ENCODE peak calls at places on chromosomes 4 and X, in five cellular contexts. One of them, this sample, is unnamed.
A peak's percentile ranks its signal among the peaks of the same experiment; 100 is the strongest.

GRCh38 chrX:27391601-27392000 is 71.5 kb downstream of the PPP4R3C start:
- DNase-seq in breast epithelium: no peak
- DNase-seq in suprapubic skin: no peak
- DNase-seq in tibial nerve: no peak
- DNase-seq in IMR-90: no peak
- DNase-seq in this sample: no peak

GRCh38 chr4:66023061-66023460 is 352.8 kb upstream of the EPHA5 start:
- DNase-seq in IMR-90: no peak
- DNase-seq in suprapubic skin: no peak
- DNase-seq in breast epithelium: no peak
- DNase-seq in tibial nerve: no peak
- DNase-seq in this sample: no peak

GRCh38 chr4:1312821-1313640 is 23.3 kb downstream of the MAEA start:
- DNase-seq in breast epithelium: no peak
- DNase-seq in suprapubic skin: no peak
- DNase-seq in tibial nerve: no peak
- DNase-seq in IMR-90: no peak
- DNase-seq in this sample: no peak

GRCh38 chr4:93828332-93828829 is at the start of gene ATOH1:
- DNase-seq in suprapubic skin: no peak
- DNase-seq in breast epithelium: no peak
- DNase-seq in tibial nerve: no peak
- DNase-seq in IMR-90: no peak
- DNase-seq in this sample: no peak

GRCh38 chr4:61173799-61174198 is 26.3 kb upstream of the ADGRL3 start:
- DNase-seq in tibial nerve: no peak
- DNase-seq in suprapubic skin: no peak
- DNase-seq in breast epithelium: no peak
- DNase-seq in IMR-90: peak; percentile 1
- DNase-seq in this sample: no peak

GRCh38 chrX:23699636-23700194 is 32.4 kb downstream of the PRDX4 start:
- DNase-seq in IMR-90: peak; percentile 14
- DNase-seq in breast epithelium: no peak
- DNase-seq in tibial nerve: no peak
- DNase-seq in suprapubic skin: no peak
- DNase-seq in this sample: no peak

GRCh38 chr4:36651253-36651652 is 369.8 kb downstream of the DTHD1 start:
- DNase-seq in tibial nerve: no peak
- DNase-seq in IMR-90: no peak
- DNase-seq in breast epithelium: no peak
- DNase-seq in suprapubic skin: no peak
- DNase-seq in this sample: no peak

GRCh38 chr4:101326586-101326985 is 20.7 kb downstream of the PPP3CA start:
- DNase-seq in breast epithelium: no peak
- DNase-seq in tibial nerve: no peak
- DNase-seq in IMR-90: peak; percentile 17
- DNase-seq in suprapubic skin: no peak
- DNase-seq in this sample: no peak

GRCh38 chr4:170687751-170688150 is 598.0 kb upstream of the AADAT start:
- DNase-seq in breast epithelium: no peak
- DNase-seq in suprapubic skin: no peak
- DNase-seq in IMR-90: no peak
- DNase-seq in tibial nerve: no peak
- DNase-seq in this sample: no peak

GRCh38 chr4:16192631-16193483 is 33.4 kb downstream of the TAPT1 start:
- DNase-seq in tibial nerve: no peak
- DNase-seq in suprapubic skin: no peak
- DNase-seq in IMR-90: no peak
- DNase-seq in breast epithelium: no peak
- DNase-seq in this sample: no peak

GRCh38 chr4:185471235-185472062 is at the start of gene CCDC110:
- DNase-seq in suprapubic skin: peak; percentile 98
- DNase-seq in IMR-90: peak; percentile 92
- DNase-seq in breast epithelium: peak; percentile 81
- DNase-seq in tibial nerve: peak; percentile 93
- DNase-seq in this sample: peak; percentile 82

GRCh38 chrX:99820197-99820596 is 589.9 kb downstream of the PCDH19 start:
- DNase-seq in suprapubic skin: no peak
- DNase-seq in IMR-90: no peak
- DNase-seq in breast epithelium: no peak
- DNase-seq in tibial nerve: no peak
- DNase-seq in this sample: no peak

GRCh38 chr4:77454858-77455257 is 150.8 kb upstream of the CXCL13 start:
- DNase-seq in tibial nerve: no peak
- DNase-seq in breast epithelium: no peak
- DNase-seq in suprapubic skin: no peak
- DNase-seq in IMR-90: no peak
- DNase-seq in this sample: no peak

GRCh38 chrX:119686087-119686639 is 6.8 kb downstream of the SEPTIN6 start:
- DNase-seq in tibial nerve: no peak
- DNase-seq in breast epithelium: no peak
- DNase-seq in IMR-90: no peak
- DNase-seq in suprapubic skin: no peak
- DNase-seq in this sample: no peak

GRCh38 chr4:91829531-91829930 is 474.2 kb upstream of the GRID2 start:
- DNase-seq in IMR-90: no peak
- DNase-seq in breast epithelium: no peak
- DNase-seq in suprapubic skin: no peak
- DNase-seq in tibial nerve: no peak
- DNase-seq in this sample: no peak

GRCh38 chr4:169314906-169315305 is 44.1 kb upstream of the SH3RF1 start:
- DNase-seq in tibial nerve: peak; percentile 25
- DNase-seq in suprapubic skin: no peak
- DNase-seq in IMR-90: peak; percentile 70
- DNase-seq in breast epithelium: peak; percentile 43
- DNase-seq in this sample: peak; percentile 1

GRCh38 chrX:71214604-71215334 is 8.3 kb upstream of the GJB1 start:
- DNase-seq in IMR-90: no peak
- DNase-seq in breast epithelium: no peak
- DNase-seq in suprapubic skin: no peak
- DNase-seq in tibial nerve: no peak
- DNase-seq in this sample: no peak

GRCh38 chrX:71216446-71216845 is 6.6 kb upstream of the GJB1 start:
- DNase-seq in tibial nerve: no peak
- DNase-seq in breast epithelium: no peak
- DNase-seq in IMR-90: no peak
- DNase-seq in suprapubic skin: no peak
- DNase-seq in this sample: no peak

GRCh38 chrX:71217298-71217697 is 5.7 kb upstream of the GJB1 start:
- DNase-seq in IMR-90: no peak
- DNase-seq in suprapubic skin: no peak
- DNase-seq in tibial nerve: no peak
- DNase-seq in breast epithelium: no peak
- DNase-seq in this sample: no peak

GRCh38 chrX:71214152-71214551 is 8.9 kb upstream of the GJB1 start:
- DNase-seq in tibial nerve: no peak
- DNase-seq in suprapubic skin: no peak
- DNase-seq in IMR-90: no peak
- DNase-seq in breast epithelium: no peak
- DNase-seq in this sample: no peak

GRCh38 chrX:71215335-71215912 is 7.6 kb upstream of the GJB1 start:
- DNase-seq in breast epithelium: no peak
- DNase-seq in IMR-90: no peak
- DNase-seq in tibial nerve: no peak
- DNase-seq in suprapubic skin: no peak
- DNase-seq in this sample: no peak
- TF ChIP-seq POLR2A in breast epithelium: no peak
- TF ChIP-seq POLR2A in IMR-90: no peak
- TF ChIP-seq POLR2A in tibial nerve: no peak
- TF ChIP-seq POLR2A in suprapubic skin: no peak
- TF ChIP-seq POLR2A in this sample: no peak

GRCh38 chr4:127881565-127881869 is 824 bp downstream of the PLK4 start:
- DNase-seq in suprapubic skin: no peak
- DNase-seq in tibial nerve: no peak
- DNase-seq in breast epithelium: no peak
- DNase-seq in IMR-90: no peak
- DNase-seq in this sample: no peak
- H3K4me1 ChIP-seq in suprapubic skin: peaks cover 15% of the 10 kb centered on the region
- H3K4me1 ChIP-seq in tibial nerve: peaks cover 7% of the 10 kb centered on the region
- H3K4me1 ChIP-seq in breast epithelium: peaks cover 4% of the 10 kb centered on the region
- H3K4me1 ChIP-seq in IMR-90: no peaks in the 10 kb centered on the region
- H3K4me1 ChIP-seq in this sample: peaks cover 6% of the 10 kb centered on the region

GRCh38 chr4:145732895-145733880 is 53.2 kb downstream of the C4orf51 start:
- DNase-seq in breast epithelium: peak; percentile 94
- DNase-seq in tibial nerve: peak; percentile 83
- DNase-seq in suprapubic skin: peak; percentile 95
- DNase-seq in IMR-90: peak; percentile 89
- DNase-seq in this sample: peak; percentile 35
- TF ChIP-seq POLR2A in breast epithelium: peak; percentile 88
- TF ChIP-seq POLR2A in tibial nerve: peak; percentile 68
- TF ChIP-seq POLR2A in suprapubic skin: peak; percentile 63
- TF ChIP-seq POLR2A in IMR-90: peak; percentile 75
- TF ChIP-seq POLR2A in this sample: peak; percentile 54

DNA sequence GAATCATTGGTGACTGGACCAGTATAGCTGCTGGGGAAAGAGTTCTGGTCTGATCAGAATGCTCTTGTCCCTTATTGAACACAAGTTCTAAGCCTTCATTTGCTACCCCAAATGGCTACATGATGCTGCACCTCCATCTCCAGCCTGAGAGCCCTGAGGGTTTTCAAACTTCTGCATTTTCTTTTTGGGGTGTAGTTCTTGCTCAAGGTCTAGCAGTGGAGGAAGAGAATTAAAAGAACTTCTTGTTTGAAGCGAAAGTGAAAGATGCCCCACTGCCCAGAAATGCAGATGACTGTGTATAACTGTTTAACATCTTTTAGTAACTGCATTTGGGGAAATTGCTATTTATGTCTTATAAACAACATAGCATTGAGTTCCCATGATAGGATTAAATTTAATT is 38.5 kb downstream of the LAMTOR3 start:
- DNase-seq in IMR-90: no peak
- DNase-seq in suprapubic skin: no peak
- DNase-seq in breast epithelium: no peak
- DNase-seq in tibial nerve: no peak
- DNase-seq in this sample: no peak
- H3K4me1 ChIP-seq in IMR-90: no peaks in the 10 kb centered on the region
- H3K4me1 ChIP-seq in suprapubic skin: no peaks in the 10 kb centered on the region
- H3K4me1 ChIP-seq in breast epithelium: no peaks in the 10 kb centered on the region
- H3K4me1 ChIP-seq in tibial nerve: peaks cover 7% of the 10 kb centered on the region
- H3K4me1 ChIP-seq in this sample: peaks cover 6% of the 10 kb centered on the region

GRCh38 chr4:7058792-7059191 is 9.1 kb downstream of the GRPEL1 start:
- DNase-seq in suprapubic skin: no peak
- DNase-seq in breast epithelium: no peak
- DNase-seq in tibial nerve: no peak
- DNase-seq in IMR-90: no peak
- DNase-seq in this sample: no peak
- TF ChIP-seq POLR2A in suprapubic skin: no peak
- TF ChIP-seq POLR2A in breast epithelium: no peak
- TF ChIP-seq POLR2A in tibial nerve: no peak
- TF ChIP-seq POLR2A in IMR-90: no peak
- TF ChIP-seq POLR2A in this sample: no peak

GRCh38 chr4:37671072-37671471 is 15.1 kb downstream of the RELL1 start:
- DNase-seq in breast epithelium: no peak
- DNase-seq in IMR-90: no peak
- DNase-seq in tibial nerve: no peak
- DNase-seq in suprapubic skin: no peak
- DNase-seq in this sample: no peak
- H3K4me1 ChIP-seq in breast epithelium: peaks cover 12% of the 10 kb centered on the region
- H3K4me1 ChIP-seq in IMR-90: peaks cover 6% of the 10 kb centered on the region
- H3K4me1 ChIP-seq in tibial nerve: peaks cover 31% of the 10 kb centered on the region
- H3K4me1 ChIP-seq in suprapubic skin: peaks cover 44% of the 10 kb centered on the region
- H3K4me1 ChIP-seq in this sample: peaks cover 44% of the 10 kb centered on the region

DNA sequence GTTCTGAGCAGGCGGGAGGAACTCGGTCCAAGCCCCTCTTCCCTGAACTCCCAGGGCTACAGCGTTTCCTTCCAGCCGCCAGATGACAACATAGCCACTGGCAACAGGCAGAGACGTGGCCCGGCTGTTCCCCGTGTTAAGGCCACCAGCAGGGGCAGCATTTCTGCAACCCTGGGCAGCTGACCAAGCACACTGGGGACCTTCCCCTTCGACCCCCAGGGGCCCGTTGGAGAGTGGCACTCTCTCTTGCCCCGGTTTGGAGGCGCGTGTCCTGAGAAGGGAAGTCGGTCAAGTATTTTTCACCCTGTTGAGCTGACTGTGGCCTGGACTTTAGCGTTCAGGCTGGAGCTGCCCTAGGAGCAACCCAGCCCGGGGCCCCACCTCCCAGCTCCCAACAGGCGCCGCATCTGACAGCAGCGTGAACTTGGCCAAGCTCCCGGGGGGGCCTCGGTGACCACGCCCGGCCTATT is 37.6 kb downstream of the ZBTB49 start:
- DNase-seq in suprapubic skin: no peak
- DNase-seq in IMR-90: no peak
- DNase-seq in breast epithelium: no peak
- DNase-seq in tibial nerve: no peak
- DNase-seq in this sample: no peak
- TF ChIP-seq POLR2A in suprapubic skin: no peak
- TF ChIP-seq POLR2A in IMR-90: no peak
- TF ChIP-seq POLR2A in breast epithelium: no peak
- TF ChIP-seq POLR2A in tibial nerve: no peak
- TF ChIP-seq POLR2A in this sample: no peak

DNA sequence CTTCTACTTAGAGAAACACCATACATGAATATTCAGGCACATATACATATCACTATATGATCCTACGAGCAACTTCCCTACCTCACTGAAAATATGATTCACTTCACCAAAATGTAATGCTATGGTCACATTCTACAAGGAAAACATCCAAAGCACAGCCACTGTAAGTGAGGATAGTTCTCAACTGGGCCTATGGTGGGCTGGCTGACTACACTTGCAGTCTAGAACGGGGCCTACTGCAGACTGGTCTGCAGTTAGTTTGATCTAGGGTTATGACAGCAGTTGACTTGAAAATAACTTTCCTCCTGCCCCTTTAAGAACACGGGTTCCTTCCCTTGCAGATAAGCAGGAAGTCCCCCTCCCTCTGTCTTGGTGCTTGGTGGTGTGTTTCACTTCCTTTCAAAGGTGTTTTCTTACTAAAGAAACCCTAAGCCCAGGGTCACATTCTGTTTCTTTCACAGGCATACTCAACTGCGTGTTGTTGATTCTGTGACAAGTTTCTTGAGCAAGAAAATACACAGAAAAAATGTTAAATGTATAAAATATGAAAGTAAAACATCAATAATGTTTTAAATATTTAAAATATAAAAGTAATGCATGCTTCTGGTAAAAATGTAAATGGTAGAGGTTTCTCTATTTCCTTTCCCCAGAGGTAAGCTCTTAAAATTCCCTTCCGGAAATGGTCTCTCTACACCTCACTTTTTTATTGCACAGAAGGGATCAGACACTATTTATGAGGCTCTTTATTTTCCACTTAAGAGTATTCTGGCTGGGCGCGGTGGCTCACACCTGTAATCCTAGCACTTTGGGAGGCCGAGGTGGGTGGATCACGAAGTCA is 18.0 kb upstream of the TMSB4X start:
- DNase-seq in breast epithelium: no peak
- DNase-seq in IMR-90: peak; percentile 63
- DNase-seq in suprapubic skin: no peak
- DNase-seq in tibial nerve: no peak
- DNase-seq in this sample: no peak
- H3K4me1 ChIP-seq in breast epithelium: no peaks in the 10 kb centered on the region
- H3K4me1 ChIP-seq in IMR-90: peaks cover 9% of the 10 kb centered on the region
- H3K4me1 ChIP-seq in suprapubic skin: peaks cover 14% of the 10 kb centered on the region
- H3K4me1 ChIP-seq in tibial nerve: no peaks in the 10 kb centered on the region
- H3K4me1 ChIP-seq in this sample: no peaks in the 10 kb centered on the region

GRCh38 chrX:10156199-10157031 is at the start of gene CLCN4:
- DNase-seq in suprapubic skin: no peak
- DNase-seq in tibial nerve: no peak
- DNase-seq in breast epithelium: peak; percentile 37
- DNase-seq in IMR-90: no peak
- DNase-seq in this sample: no peak
- TF ChIP-seq POLR2A in suprapubic skin: no peak
- TF ChIP-seq POLR2A in tibial nerve: peak; percentile 8
- TF ChIP-seq POLR2A in breast epithelium: no peak
- TF ChIP-seq POLR2A in IMR-90: no peak
- TF ChIP-seq POLR2A in this sample: no peak

GRCh38 chr4:25969374-25969773 is 55.4 kb downstream of the SMIM20 start:
- DNase-seq in breast epithelium: no peak
- DNase-seq in tibial nerve: no peak
- DNase-seq in IMR-90: no peak
- DNase-seq in suprapubic skin: no peak
- DNase-seq in this sample: no peak
- H3K4me1 ChIP-seq in breast epithelium: no peaks in the 10 kb centered on the region
- H3K4me1 ChIP-seq in tibial nerve: no peaks in the 10 kb centered on the region
- H3K4me1 ChIP-seq in IMR-90: no peaks in the 10 kb centered on the region
- H3K4me1 ChIP-seq in suprapubic skin: no peaks in the 10 kb centered on the region
- H3K4me1 ChIP-seq in this sample: no peaks in the 10 kb centered on the region